ENCODE peak calls at places on chromosomes 11 and 22, in ten cellular contexts. Y, H, T, O, N, G, S, R, E and M are unnamed samples.

GRCh38 chr11:45945392-45945999 is 23.0 kb downstream of the LARGE2 start:
- DNase-seq in Y (no peak), H (no peak), S (no peak), G (no peak), N (no peak), O (no peak), R (no peak), E (no peak), T (no peak), M (no peak)

GRCh38 chr11:46674463-46675287 is 25.7 kb downstream of the ARHGAP1 start:
- DNase-seq in H (peak), E (no peak), N (peak), S (no peak), R (peak), Y (peak), O (peak), T (no peak), G (no peak), M (no peak)

GRCh38 chr11:62542750-62543567 is 3.6 kb downstream of the AHNAK start:
- DNase-seq in G (peak), T (peak), O (peak), R (peak), Y (peak), N (peak), H (peak), E (peak), S (peak), M (peak)

GRCh38 chr22:19815823-19816290 is 38.8 kb downstream of the GNB1L start:
- DNase-seq in T (peak), H (no peak), E (no peak), Y (no peak), G (no peak), N (no peak), S (no peak), R (no peak), O (peak), M (no peak)

GRCh38 chr22:37183432-37184379 is 4.3 kb downstream of the C1QTNF6 start:
- DNase-seq in G (no peak), N (no peak), O (no peak), S (no peak), E (no peak), R (no peak), T (no peak), Y (no peak), H (no peak), M (no peak)

GRCh38 chr11:128458316-128458715 is 129.0 kb downstream of the ETS1 start:
- DNase-seq in G (peak), O (no peak), R (no peak), H (peak), N (no peak), Y (no peak), E (no peak), S (no peak), T (no peak), M (no peak)

GRCh38 chr11:9664276-9665171 is 647 bp downstream of the SWAP70 start:
- DNase-seq in S (peak), E (no peak), G (peak), O (peak), N (peak), Y (peak), H (peak), T (peak), R (peak), M (peak)

GRCh38 chr11:32671051-32671450 is 87.4 kb downstream of the EIF3M start:
- DNase-seq in E (no peak), T (no peak), H (no peak), N (no peak), S (no peak), G (no peak), O (no peak), R (no peak), Y (no peak), M (no peak)

GRCh38 chr22:39283312-39284141 is 35.9 kb downstream of the RPL3 start:
- DNase-seq in Y (no peak), E (no peak), R (peak), T (no peak), S (peak), N (peak), G (no peak), H (peak), O (no peak), M (peak)
- TF ChIP-seq POLR2A in Y (no peak), E (no peak), R (no peak), T (no peak), S (peak), N (no peak), G (no peak), H (no peak), O (no peak), M (no peak)

DNA sequence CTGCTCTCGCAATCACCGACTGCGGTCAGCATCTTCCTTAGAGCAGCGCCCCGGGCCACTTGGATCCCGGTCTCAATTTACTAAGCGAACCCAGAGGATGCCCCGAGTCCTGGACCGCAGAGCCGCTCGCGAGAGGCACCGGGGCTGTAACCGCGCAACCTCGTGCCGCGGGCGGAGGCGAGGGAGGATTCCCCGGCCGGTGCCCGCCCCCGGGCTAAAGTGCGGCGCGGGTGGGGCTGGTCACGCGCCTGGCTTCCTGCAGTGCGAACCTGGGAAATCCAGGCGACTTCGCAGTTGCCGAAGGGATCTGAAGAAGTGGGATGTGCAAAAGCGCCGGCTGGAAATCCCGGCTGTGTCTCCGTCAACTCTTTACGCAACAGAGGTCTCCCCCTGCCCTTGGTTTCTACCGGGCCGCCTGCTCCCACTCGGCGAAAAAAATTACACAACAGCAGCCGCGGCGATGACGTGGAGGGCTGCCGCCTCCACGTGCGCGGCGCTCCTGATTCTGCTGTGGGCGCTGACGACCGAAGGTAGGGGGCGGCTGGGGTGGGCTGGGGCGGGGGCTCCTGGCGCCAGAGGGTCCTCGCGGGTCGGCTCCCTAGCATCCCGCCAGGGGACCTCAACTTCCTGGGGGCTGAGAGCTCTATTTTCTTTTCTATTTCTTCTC is at the start of gene NCR3LG1:
- DNase-seq in G (peak), E (no peak), Y (peak), H (peak), R (peak), T (peak), N (peak), O (peak), S (peak), M (no peak)
- TF ChIP-seq POLR2A in G (no peak), E (no peak), Y (peak), H (peak), R (no peak), T (no peak), N (peak), O (no peak), S (no peak), M (no peak)

DNA sequence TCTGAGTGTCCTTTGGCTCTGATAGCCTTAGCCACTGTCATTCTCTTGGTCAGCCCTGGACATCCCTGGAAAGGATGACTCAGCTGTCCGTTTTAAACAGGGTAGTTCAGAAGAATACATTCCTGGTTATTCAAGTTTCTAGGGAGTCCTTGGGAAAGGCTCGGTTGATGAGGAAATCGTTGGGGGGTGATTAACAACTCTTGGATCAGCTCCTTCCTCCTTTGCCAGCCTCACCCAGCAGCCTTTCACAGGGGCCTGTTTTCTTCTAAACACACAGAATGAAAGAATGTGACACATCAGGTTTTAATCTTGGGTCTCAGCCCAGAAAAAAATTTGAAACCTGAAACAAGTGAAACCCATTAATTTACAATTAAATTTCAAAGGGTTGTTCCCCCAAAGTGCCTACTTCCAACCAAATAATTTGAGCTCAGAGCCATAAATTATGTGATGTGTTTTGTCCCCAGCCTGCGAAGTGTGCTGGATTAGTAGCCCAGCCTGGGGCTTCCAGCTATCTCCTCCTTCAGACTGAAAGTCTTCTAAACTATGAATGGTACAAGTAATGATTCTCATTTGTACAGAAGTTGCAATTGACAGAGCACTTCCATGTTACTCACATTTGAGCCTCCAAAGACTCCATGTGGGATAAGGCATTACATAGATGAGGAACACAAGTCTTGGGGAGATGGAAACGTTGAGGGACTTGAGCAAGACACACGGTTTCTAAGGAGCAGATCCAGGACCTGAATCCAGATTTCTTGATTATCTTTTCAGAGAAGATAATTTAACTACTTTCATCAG is 19.3 kb upstream of the MRGPRX2 start:
- DNase-seq in E (peak), T (no peak), R (no peak), Y (no peak), O (no peak), H (peak), N (no peak), G (no peak), S (peak), M (peak)
- TF ChIP-seq POLR2A in E (no peak), T (no peak), R (no peak), Y (no peak), O (no peak), H (no peak), N (no peak), G (no peak), S (no peak), M (no peak)

DNA sequence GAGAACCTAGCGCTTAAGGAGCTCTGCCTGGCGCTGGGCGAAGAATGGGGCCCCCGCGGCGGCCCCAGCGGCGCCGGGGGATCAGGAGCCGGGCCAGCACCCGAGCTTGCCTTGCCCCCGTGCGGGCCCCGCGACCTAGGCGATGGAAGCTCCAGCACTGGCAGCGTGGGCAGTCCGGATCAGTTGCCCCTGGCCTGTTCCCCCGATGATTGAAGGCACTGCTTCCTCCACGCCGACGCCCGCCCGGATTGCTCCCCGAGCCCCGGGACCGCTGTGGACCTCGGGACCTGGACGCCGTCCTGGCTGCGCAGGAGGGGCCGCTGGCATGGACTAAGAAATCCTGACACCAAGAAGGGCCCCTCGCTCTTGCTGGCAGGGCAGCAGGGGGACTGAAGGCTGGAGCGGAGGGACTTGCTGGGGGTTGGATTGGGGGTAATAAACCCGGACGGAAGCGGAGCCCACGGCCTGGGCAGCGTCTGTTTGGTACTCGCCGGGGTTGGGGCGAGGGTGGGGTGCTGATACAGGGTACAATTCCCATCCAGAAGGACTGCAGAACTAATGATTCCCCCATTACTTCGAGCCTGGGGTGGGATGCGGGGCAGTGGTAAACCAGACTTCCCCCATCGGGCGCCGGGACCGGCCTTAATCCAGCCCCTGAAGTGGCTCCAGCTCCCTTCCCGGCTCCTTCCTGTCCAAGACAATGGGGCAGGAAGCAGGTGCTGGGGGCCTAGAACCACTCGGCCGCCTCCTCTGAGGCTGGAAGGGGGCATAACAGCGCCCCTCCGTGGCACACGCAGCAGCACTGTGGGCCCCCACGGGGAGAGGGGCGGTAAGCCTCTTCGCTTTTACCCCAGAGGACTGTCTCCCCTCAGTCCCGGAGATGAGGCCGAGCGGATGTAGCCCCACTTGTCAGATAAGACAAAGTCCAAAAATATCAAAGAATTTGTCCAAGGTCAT is 985 bp downstream of the CCDC85B start:
- DNase-seq in Y (peak), T (peak), S (peak), E (no peak), H (no peak), N (peak), O (peak), R (no peak), G (peak), M (no peak)
- TF ChIP-seq POLR2A in Y (peak), T (no peak), S (no peak), E (peak), H (peak), N (no peak), O (no peak), R (peak), G (peak), M (peak)

DNA sequence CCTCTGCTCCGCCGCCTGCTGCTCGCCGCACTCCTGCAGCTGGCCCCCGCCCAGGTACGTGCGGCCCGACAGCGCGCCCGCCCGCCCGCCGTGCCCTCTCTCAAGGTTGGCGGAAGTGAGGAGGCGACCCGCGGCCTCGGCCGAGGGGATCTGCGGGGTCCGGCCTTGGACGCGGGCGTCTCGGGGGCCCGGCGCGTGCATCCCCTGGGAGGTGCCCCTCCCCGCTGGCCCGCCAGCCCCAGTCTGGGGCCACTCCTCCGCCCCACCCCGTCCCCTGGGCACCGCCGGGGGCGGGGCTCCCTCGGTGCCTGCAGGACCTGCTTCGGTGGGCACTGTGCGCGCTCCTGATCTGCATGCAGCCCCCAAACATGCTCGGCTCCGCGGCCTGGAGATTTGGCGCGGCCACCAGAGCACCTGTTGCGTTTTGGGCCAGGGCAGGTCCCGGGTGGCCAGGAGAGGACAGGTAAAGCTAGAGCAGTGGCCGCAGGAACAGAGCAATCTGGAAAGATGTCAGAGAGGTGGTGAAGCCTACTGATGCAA is 526 bp downstream of the VEGFB start:
- DNase-seq in Y (peak), R (no peak), G (no peak), O (no peak), S (peak), H (no peak), E (no peak), T (no peak), N (peak), M (no peak)
- TF ChIP-seq POLR2A in Y (no peak), R (peak), G (peak), O (no peak), S (no peak), H (no peak), E (peak), T (no peak), N (no peak), M (peak)